ENCODE peak calls at places on chromosomes 3 and 15, in four cellular contexts. One of them, this sample, is unnamed.

GRCh38 chr3:35974872-35975271 is 335.5 kb downstream of the ARPP21 start:
- DNase-seq in IMR-90: no peak
- DNase-seq in keratinocyte: no peak
- DNase-seq in mucosa of descending colon: peak; percentile 12
- DNase-seq in this sample: no peak

GRCh38 chr15:76994001-76994400 is 925 bp upstream of the PSTPIP1 start:
- DNase-seq in mucosa of descending colon: peak; percentile 84
- DNase-seq in keratinocyte: peak; percentile 41
- DNase-seq in IMR-90: no peak
- DNase-seq in this sample: no peak

GRCh38 chr15:55239440-55240124 is 42.8 kb upstream of the RSL24D1 start:
- DNase-seq in IMR-90: no peak
- DNase-seq in mucosa of descending colon: no peak
- DNase-seq in keratinocyte: no peak
- DNase-seq in this sample: no peak

GRCh38 chr3:180306691-180307090 is 270.0 kb upstream of the PEX5L start:
- DNase-seq in keratinocyte: peak; percentile 4
- DNase-seq in IMR-90: peak; percentile 25
- DNase-seq in mucosa of descending colon: no peak
- DNase-seq in this sample: no peak

GRCh38 chr3:135887220-135887619 is 78.3 kb upstream of the PPP2R3A start:
- DNase-seq in mucosa of descending colon: no peak
- DNase-seq in keratinocyte: peak; percentile 70
- DNase-seq in IMR-90: peak; percentile 87
- DNase-seq in this sample: no peak

GRCh38 chr15:52251144-52251860 is 44.3 kb downstream of the MYO5C start:
- DNase-seq in keratinocyte: no peak
- DNase-seq in IMR-90: peak; percentile 23
- DNase-seq in mucosa of descending colon: no peak
- DNase-seq in this sample: no peak

GRCh38 chr15:74432968-74433591 is 678 bp downstream of the SEMA7A start:
- DNase-seq in IMR-90: no peak
- DNase-seq in keratinocyte: no peak
- DNase-seq in mucosa of descending colon: peak; percentile 65
- DNase-seq in this sample: no peak

GRCh38 chr3:160473233-160473632 is 23.6 kb upstream of the TRIM59 start:
- DNase-seq in IMR-90: peak; percentile 85
- DNase-seq in mucosa of descending colon: no peak
- DNase-seq in keratinocyte: peak; percentile 33
- DNase-seq in this sample: no peak

GRCh38 chr15:78351539-78351938 is 11.4 kb downstream of the CRABP1 start:
- DNase-seq in keratinocyte: no peak
- DNase-seq in IMR-90: no peak
- DNase-seq in mucosa of descending colon: no peak
- DNase-seq in this sample: no peak
- H3K4me1 ChIP-seq in keratinocyte: no peaks in the 10 kb centered on the region
- H3K4me1 ChIP-seq in IMR-90: no peaks in the 10 kb centered on the region
- H3K4me1 ChIP-seq in mucosa of descending colon: no peaks in the 10 kb centered on the region
- H3K4me1 ChIP-seq in this sample: peaks cover 21% of the 10 kb centered on the region

GRCh38 chr3:189786479-189787064 is 155.4 kb downstream of the TP63 start:
- DNase-seq in IMR-90: no peak
- DNase-seq in mucosa of descending colon: no peak
- DNase-seq in keratinocyte: no peak
- DNase-seq in this sample: no peak
- TF ChIP-seq CTCF in IMR-90: no peak
- TF ChIP-seq CTCF in mucosa of descending colon: no peak
- TF ChIP-seq CTCF in keratinocyte: no peak
- TF ChIP-seq CTCF in this sample: no peak

DNA sequence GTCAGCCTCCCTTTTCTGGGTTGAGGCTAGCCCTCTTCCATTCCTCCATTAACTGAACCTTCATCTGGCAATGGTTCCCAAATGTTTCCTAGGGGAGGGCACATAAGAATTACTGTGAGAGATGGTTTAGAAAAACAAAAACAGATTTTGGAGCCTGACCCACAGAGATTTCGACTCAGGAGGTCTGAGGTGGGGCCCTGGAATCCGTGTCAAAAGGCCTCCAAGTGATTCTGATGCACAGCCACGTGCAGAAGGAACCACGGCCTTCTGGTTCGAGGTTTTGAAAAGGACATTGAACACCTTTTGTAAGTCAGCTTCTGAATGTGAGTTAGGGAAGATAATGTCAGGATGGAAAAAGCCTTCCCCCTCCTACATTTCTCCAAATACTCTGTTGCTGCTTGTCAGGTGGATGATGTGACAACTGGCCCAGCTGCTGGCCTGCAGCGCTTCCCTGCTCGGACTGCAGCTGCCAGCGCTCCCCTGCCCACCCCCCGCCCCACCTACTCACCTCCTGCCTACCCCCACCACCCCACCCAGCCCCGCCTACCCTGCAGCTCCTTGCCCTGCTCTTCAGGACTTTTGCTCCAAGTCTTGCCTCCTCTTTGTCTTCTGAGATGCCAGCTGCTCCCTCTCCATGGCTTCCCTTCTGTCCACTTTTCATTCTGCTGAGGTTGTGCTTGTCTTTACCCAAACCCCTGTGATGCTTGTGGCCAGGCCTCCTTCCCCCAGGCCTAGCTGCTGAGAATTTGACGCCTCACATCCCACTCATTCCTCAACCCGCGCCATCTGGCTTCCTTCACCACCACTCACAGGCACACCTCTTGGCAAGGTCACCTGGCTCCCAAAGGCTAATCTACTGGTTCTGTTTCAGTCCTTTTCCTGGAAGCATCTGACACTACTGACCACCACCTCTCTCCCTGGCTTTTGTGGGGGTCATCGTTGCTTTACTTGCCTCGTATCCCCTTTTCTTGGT is 6.6 kb downstream of the EHD4 start:
- DNase-seq in mucosa of descending colon: peak; percentile 36
- DNase-seq in IMR-90: peak; percentile 41
- DNase-seq in keratinocyte: no peak
- DNase-seq in this sample: no peak
- H3K4me1 ChIP-seq in mucosa of descending colon: peaks cover 32% of the 10 kb centered on the region
- H3K4me1 ChIP-seq in IMR-90: peaks cover 13% of the 10 kb centered on the region
- H3K4me1 ChIP-seq in keratinocyte: peaks cover 19% of the 10 kb centered on the region
- H3K4me1 ChIP-seq in this sample: peaks cover 11% of the 10 kb centered on the region

DNA sequence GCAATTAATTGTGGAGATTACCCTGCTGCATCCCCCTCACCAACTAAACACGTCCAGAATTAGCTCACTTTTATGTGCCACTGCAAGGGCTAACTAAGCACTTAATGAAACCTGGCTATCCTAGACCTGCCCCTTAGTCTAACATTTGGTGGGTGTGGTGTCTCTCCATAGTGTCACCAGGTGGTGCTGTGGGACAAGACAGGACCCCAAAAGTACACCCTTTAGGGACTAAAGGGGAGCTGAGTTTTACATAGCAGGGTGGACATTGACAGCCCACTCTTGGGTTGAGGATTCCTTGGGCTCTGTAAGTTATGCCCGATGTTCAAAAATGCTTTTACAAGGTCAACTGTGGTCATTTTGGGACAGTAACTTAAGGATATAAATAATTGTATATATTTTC is 5.7 kb downstream of the DUT start:
- DNase-seq in IMR-90: peak; percentile 11
- DNase-seq in keratinocyte: no peak
- DNase-seq in mucosa of descending colon: no peak
- DNase-seq in this sample: peak; percentile 41
- TF ChIP-seq CTCF in IMR-90: peak; percentile 20
- TF ChIP-seq CTCF in keratinocyte: peak; percentile 14
- TF ChIP-seq CTCF in mucosa of descending colon: no peak
- TF ChIP-seq CTCF in this sample: peak; percentile 76

DNA sequence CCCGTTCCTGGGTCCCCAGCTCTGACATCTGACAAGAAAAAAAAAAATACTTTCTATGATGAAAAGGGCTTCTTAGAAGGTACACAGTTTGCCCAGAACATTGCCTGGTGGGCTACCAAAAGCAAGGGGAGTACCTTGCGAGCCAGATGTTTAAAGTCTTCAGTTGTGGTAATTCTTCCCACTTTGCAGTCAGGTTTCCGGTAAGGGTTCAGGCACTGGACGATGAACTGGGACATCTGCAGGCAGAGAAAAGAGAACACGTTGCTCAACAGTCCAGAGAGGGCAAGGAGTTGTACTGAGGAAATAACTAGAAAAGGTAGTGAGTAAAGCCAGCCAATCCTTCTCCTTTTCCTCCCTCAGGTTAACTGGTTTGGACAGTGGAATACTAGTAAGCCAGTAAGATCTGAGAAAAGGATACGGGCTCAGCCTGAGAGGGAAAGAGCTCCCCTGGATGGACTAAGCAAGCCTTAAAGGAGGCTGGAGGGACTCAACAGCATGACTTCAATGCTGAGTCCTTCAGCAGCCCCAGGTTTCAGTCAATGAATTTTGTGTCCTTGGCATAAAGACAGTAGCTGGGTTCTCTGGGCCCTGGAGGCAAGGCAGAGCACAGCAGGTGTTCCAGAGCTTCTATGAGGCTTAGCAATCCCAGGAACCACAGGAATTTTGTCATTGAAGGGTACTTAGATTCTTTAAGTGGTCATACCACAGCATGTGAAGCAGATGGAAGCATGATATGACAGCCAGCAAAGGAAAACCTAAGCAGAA is 38.2 kb downstream of the NBEAL2 start:
- DNase-seq in keratinocyte: no peak
- DNase-seq in IMR-90: peak; percentile 26
- DNase-seq in mucosa of descending colon: no peak
- DNase-seq in this sample: no peak
- H3K4me1 ChIP-seq in keratinocyte: peaks cover 20% of the 10 kb centered on the region
- H3K4me1 ChIP-seq in IMR-90: peaks cover 21% of the 10 kb centered on the region
- H3K4me1 ChIP-seq in mucosa of descending colon: peaks cover 5% of the 10 kb centered on the region
- H3K4me1 ChIP-seq in this sample: no peaks in the 10 kb centered on the region

GRCh38 chr3:78978037-78978436 is 789.8 kb downstream of the ROBO1 start:
- DNase-seq in mucosa of descending colon: no peak
- DNase-seq in IMR-90: peak; percentile 28
- DNase-seq in keratinocyte: no peak
- DNase-seq in this sample: no peak
- TF ChIP-seq CTCF in mucosa of descending colon: no peak
- TF ChIP-seq CTCF in IMR-90: peak; percentile 53
- TF ChIP-seq CTCF in keratinocyte: peak; percentile 50
- TF ChIP-seq CTCF in this sample: peak; percentile 60

DNA sequence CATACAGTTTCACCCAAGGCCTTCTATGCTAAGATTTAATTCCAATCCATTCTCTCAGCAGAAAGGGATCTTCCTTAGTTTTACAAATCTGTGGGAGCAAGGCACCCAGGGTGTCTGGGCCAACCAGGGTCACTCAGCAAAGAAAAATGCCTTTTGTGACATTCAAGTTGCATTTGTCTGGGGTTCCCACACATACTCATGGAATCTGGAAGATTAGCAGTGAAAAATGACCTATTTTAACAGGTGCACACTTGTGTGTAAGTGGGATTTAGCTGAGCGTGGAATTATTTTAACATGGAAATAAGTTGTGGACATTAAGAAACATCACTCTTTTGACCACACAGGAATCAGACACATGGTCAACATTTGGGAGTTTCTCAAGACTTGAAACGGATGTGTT is 234.8 kb downstream of the OPA1 start:
- DNase-seq in keratinocyte: no peak
- DNase-seq in IMR-90: no peak
- DNase-seq in mucosa of descending colon: no peak
- DNase-seq in this sample: no peak
- H3K4me1 ChIP-seq in keratinocyte: peaks cover 43% of the 10 kb centered on the region
- H3K4me1 ChIP-seq in IMR-90: no peaks in the 10 kb centered on the region
- H3K4me1 ChIP-seq in mucosa of descending colon: peaks cover 6% of the 10 kb centered on the region
- H3K4me1 ChIP-seq in this sample: no peaks in the 10 kb centered on the region

GRCh38 chr15:45221967-45222366 is 30.1 kb upstream of the SLC28A2 start:
- DNase-seq in mucosa of descending colon: no peak
- DNase-seq in IMR-90: no peak
- DNase-seq in keratinocyte: no peak
- DNase-seq in this sample: no peak
- TF ChIP-seq CTCF in mucosa of descending colon: no peak
- TF ChIP-seq CTCF in IMR-90: no peak
- TF ChIP-seq CTCF in keratinocyte: no peak
- TF ChIP-seq CTCF in this sample: peak; percentile 13